ENCODE peak calls at places on chromosomes 12 and 14, in six cellular contexts. I is astrocyte of the cerebellum, Z is lower leg skin, H is kidney epithelial cell, M is suprapubic skin, T is astrocyte. S is an unnamed sample.

GRCh38 chr12:5945071-5946008 is at the start of gene ANO2:
- DNase-seq in I (no peak), Z (no peak), H (no peak), M (no peak), T (no peak), S (no peak)

GRCh38 chr14:91350813-91351507 is 66.7 kb downstream of the CCDC88C start:
- DNase-seq in I (no peak), Z (no peak), H (no peak), M (no peak), T (no peak), S (no peak)

GRCh38 chr14:57987596-57988300 is 121.9 kb upstream of the SLC35F4 start:
- DNase-seq in I (no peak), Z (no peak), H (no peak), M (no peak), T (no peak), S (no peak)

GRCh38 chr14:104112609-104113571 is 25.5 kb upstream of the KIF26A start:
- DNase-seq in I (no peak), Z (no peak), H (no peak), M (peak; percentile 77), T (no peak), S (peak; percentile 16)

GRCh38 chr14:22163051-22163450 is 426.0 kb downstream of the DAD1 start:
- DNase-seq in I (no peak), Z (no peak), H (no peak), M (no peak), T (no peak), S (no peak)

GRCh38 chr14:73007835-73008234 is 19.1 kb downstream of the ZFYVE1 start:
- DNase-seq in I (no peak), Z (no peak), H (no peak), M (no peak), T (no peak), S (no peak)

GRCh38 chr12:91984571-91984970 is 161.1 kb downstream of the BTG1 start:
- DNase-seq in I (peak; percentile 34), Z (no peak), H (no peak), M (no peak), T (peak; percentile 70), S (no peak)

GRCh38 chr12:5442251-5443006 is 10.5 kb downstream of the NTF3 start:
- DNase-seq in I (peak; percentile 58), Z (no peak), H (no peak), M (no peak), T (peak; percentile 39), S (no peak)

GRCh38 chr12:123265851-123266678 is 5.6 kb downstream of the CDK2AP1 start:
- DNase-seq in I (no peak), Z (no peak), H (no peak), M (no peak), T (no peak), S (peak; percentile 28)

GRCh38 chr12:52561880-52562449 is 9.0 kb upstream of the KRT71 start:
- DNase-seq in I (no peak), Z (no peak), H (no peak), M (no peak), T (no peak), S (no peak)

GRCh38 chr14:94542111-94542810 is 19.0 kb upstream of the SERPINA4 start:
- DNase-seq in I (no peak), Z (no peak), H (no peak), M (no peak), T (peak; percentile 37), S (no peak)

GRCh38 chr12:24845615-24846014 is 103.3 kb downstream of the BCAT1 start:
- DNase-seq in I (no peak), Z (no peak), H (no peak), M (no peak), T (no peak), S (no peak)

GRCh38 chr12:109098142-109098652 is 800 bp downstream of the UNG start:
- DNase-seq in I (no peak), Z (peak; percentile 55), H (no peak), M (no peak), T (peak; percentile 50), S (peak; percentile 71)

GRCh38 chr12:112855375-112855774 is 51.4 kb upstream of the OAS1 start:
- DNase-seq in I (no peak), Z (no peak), H (no peak), M (no peak), T (no peak), S (no peak)

GRCh38 chr12:109124878-109125648 is 8.7 kb downstream of the ACACB start:
- DNase-seq in I (no peak), Z (no peak), H (no peak), M (no peak), T (no peak), S (no peak)

GRCh38 chr14:104283197-104284106 is 145.1 kb downstream of the KIF26A start:
- DNase-seq in I (no peak), Z (no peak), H (no peak), M (peak; percentile 63), T (no peak), S (peak; percentile 11)

GRCh38 chr14:54567224-54567633 is 301 bp downstream of the SAMD4A start:
- DNase-seq in I (no peak), Z (peak; percentile 23), H (no peak), M (peak; percentile 81), T (peak; percentile 27), S (peak; percentile 62)

GRCh38 chr12:71655495-71655894 is 8.2 kb downstream of the ZFC3H1 start:
- DNase-seq in I (no peak), Z (no peak), H (no peak), M (no peak), T (no peak), S (no peak)

GRCh38 chr14:87615822-87616679 is 376.9 kb downstream of the GALC start:
- DNase-seq in I (peak; percentile 37), Z (no peak), H (no peak), M (no peak), T (no peak), S (no peak)

GRCh38 chr12:89166525-89166934 is 185.8 kb downstream of the DUSP6 start:
- DNase-seq in I (no peak), Z (no peak), H (no peak), M (no peak), T (peak; percentile 67), S (no peak)

GRCh38 chr12:34403706-34404376 is 381.5 kb downstream of the ALG10 start:
- DNase-seq in I (no peak), Z (no peak), H (no peak), M (peak; percentile 56), T (no peak), S (peak; percentile 19)

GRCh38 chr12:124515981-124516380 is 51.4 kb downstream of the NCOR2 start:
- DNase-seq in I (no peak), Z (no peak), H (no peak), M (no peak), T (no peak), S (no peak)

GRCh38 chr12:72792889-72793288 is 520.7 kb downstream of the TRHDE start:
- DNase-seq in I (no peak), Z (no peak), H (no peak), M (no peak), T (no peak), S (no peak)

DNA sequence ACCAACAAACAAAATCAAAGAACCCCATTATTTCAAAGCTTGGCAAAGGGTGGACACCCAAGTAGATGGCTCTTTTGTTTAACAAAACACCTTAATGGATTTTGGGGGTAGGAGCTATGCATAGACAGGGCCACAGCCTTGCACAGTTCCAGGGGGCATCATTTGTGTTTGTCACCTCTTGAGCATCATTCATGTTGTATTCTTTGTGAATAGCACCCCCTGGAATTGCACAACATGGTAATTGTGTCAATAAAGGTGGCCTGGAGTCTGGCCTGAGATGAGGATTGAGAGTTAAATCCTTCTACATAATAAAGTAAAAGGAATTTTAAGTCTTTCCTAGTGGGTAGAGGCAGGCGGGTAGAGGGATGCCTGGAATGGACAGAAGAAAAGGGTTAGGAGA is 3.3 kb upstream of the FRS2 start:
- DNase-seq in I (no peak), Z (no peak), H (no peak), M (no peak), T (no peak), S (no peak)
- TF ChIP-seq CTCF in I (no peak), Z (no peak), H (no peak), M (no peak), T (no peak), S (no peak)

GRCh38 chr12:115762934-115763333 is 514.6 kb downstream of the MED13L start:
- DNase-seq in I (no peak), Z (no peak), H (no peak), M (no peak), T (no peak), S (no peak)

GRCh38 chr12:115763376-115763775 is 514.1 kb downstream of the MED13L start:
- DNase-seq in I (no peak), Z (no peak), H (no peak), M (no peak), T (no peak), S (no peak)

GRCh38 chr12:115767921-115768320 is 509.6 kb downstream of the MED13L start:
- DNase-seq in I (no peak), Z (no peak), H (no peak), M (no peak), T (no peak), S (no peak)

GRCh38 chr12:115761784-115762183 is 515.7 kb downstream of the MED13L start:
- DNase-seq in I (no peak), Z (no peak), H (no peak), M (no peak), T (no peak), S (no peak)

GRCh38 chr12:115763982-115764621 is 513.4 kb downstream of the MED13L start:
- DNase-seq in I (no peak), Z (no peak), H (no peak), M (no peak), T (no peak), S (no peak)
- H3K4me3 ChIP-seq in I (no peak overlapping the region), Z (no peak overlapping the region), H (no peak overlapping the region), M (no peak overlapping the region), T (no peak overlapping the region), S (no peak overlapping the region)

DNA sequence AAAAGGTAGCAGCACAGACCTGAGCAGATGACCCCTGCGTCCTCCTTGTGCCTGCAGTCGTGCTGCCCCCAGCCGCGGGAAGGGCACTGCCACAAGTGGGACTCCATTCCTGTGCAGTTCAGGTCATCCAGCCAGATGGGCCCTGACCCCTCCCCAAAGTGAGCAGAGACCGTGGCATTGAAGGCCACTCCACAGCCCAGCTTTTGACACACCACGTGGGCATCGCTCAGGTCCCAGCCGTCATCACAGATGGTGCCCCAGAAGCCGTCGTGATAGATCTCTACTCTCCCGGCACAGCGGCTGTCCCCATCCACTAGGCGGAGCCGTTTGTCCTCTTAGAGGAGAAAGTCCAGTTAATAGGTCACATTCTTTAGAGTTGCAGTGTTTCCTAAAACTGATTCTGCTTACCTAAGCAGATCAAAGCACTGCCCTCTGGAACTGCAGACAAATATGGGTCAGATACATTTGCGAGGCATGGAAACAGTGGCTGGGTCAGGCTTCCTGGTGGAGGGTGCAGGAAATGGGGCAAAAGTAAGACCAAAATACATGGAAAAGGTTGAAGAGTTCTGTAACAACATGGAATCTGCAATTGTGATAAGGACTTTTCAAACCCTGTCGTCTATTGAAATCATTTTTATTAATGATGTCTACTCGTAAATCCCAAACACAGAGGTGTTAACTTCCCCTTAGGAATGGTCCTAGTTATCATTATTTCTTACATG is 69.4 kb downstream of the CD163L1 start:
- DNase-seq in I (no peak), Z (no peak), H (no peak), M (no peak), T (no peak), S (no peak)
- TF ChIP-seq CTCF in I (peak; percentile 38), Z (no peak), H (peak; percentile 31), M (no peak), T (no peak), S (no peak)

GRCh38 chr14:75049731-75050201 is 1.5 kb downstream of the MLH3 start:
- DNase-seq in I (no peak), Z (no peak), H (no peak), M (no peak), T (no peak), S (no peak)
- H3K4me3 ChIP-seq in I (no peak overlapping the region), Z (no peak overlapping the region), H (no peak overlapping the region), M (no peak overlapping the region), T (no peak overlapping the region), S (no peak overlapping the region)